ENCODE peak calls at places on chromosome 4, in four cellular contexts. K is D341Med, V is mammary epithelial cell, J is posterior vena cava. Z is an unnamed sample.
A peak's percentile ranks its signal among the peaks of the same experiment; 100 is the strongest.

GRCh38 chr4:21991537-21991936 is 43.0 kb upstream of the KCNIP4 start:
- DNase-seq in K (no peak), V (no peak), J (no peak), Z (no peak)

GRCh38 chr4:98657531-98658286 is 702 bp downstream of the TSPAN5 start:
- DNase-seq in K (peak; percentile 77), V (peak; percentile 81), J (no peak), Z (peak; percentile 73)

GRCh38 chr4:139643042-139643895 is 22.4 kb upstream of the MGST2 start:
- DNase-seq in J (no peak), V (no peak), K (no peak), Z (no peak)

GRCh38 chr4:172173206-172173605 is 360.0 kb downstream of the GALNTL6 start:
- DNase-seq in K (no peak), J (no peak), V (no peak), Z (peak; percentile 6)

GRCh38 chr4:113462286-113462685 is 299.3 kb downstream of the CAMK2D start:
- DNase-seq in J (no peak), K (no peak), V (no peak), Z (no peak)

GRCh38 chr4:88818650-88819470 is 121.2 kb upstream of the NAP1L5 start:
- DNase-seq in K (peak; percentile 61), V (peak; percentile 52), J (no peak), Z (peak; percentile 8)

GRCh38 chr4:128349921-128350320 is 62.3 kb upstream of the PGRMC2 start:
- DNase-seq in J (no peak), V (no peak), K (no peak), Z (no peak)

GRCh38 chr4:169810325-169811323 is 52.9 kb upstream of the HPF1 start:
- DNase-seq in K (peak; percentile 69), V (peak; percentile 55), J (no peak), Z (peak; percentile 56)

GRCh38 chr4:28357985-28358384 is 1497.3 kb downstream of the STIM2 start:
- DNase-seq in V (peak; percentile 26), J (no peak), K (peak; percentile 45), Z (peak; percentile 1)

GRCh38 chr4:4560136-4560535 is 18.3 kb upstream of the STX18 start:
- DNase-seq in V (no peak), J (no peak), K (no peak), Z (no peak)

GRCh38 chr4:1365271-1366178 is 18.5 kb downstream of the UVSSA start:
- DNase-seq in J (peak; percentile 68), V (peak; percentile 75), K (no peak), Z (peak; percentile 91)

GRCh38 chr4:44544158-44544557 is 95.5 kb upstream of the KCTD8 start:
- DNase-seq in V (peak; percentile 42), K (no peak), J (no peak), Z (no peak)

GRCh38 chr4:38856524-38857337 is at the start of gene TLR6:
- DNase-seq in J (no peak), V (peak; percentile 78), K (no peak), Z (peak; percentile 50)

GRCh38 chr4:88212253-88212561 is 53.8 kb upstream of the ABCG2 start:
- DNase-seq in V (no peak), K (no peak), J (no peak), Z (no peak)

GRCh38 chr4:83716874-83717273 is 181.0 kb downstream of the GPAT3 start:
- DNase-seq in K (no peak), V (no peak), J (no peak), Z (no peak)

GRCh38 chr4:4780634-4781287 is 78.7 kb upstream of the MSX1 start:
- DNase-seq in V (peak; percentile 43), K (no peak), J (no peak), Z (no peak)

GRCh38 chr4:15930314-15930713 is 8.2 kb downstream of the FGFBP1 start:
- DNase-seq in K (no peak), J (no peak), V (no peak), Z (no peak)

GRCh38 chr4:108172780-108173598 is 4.3 kb upstream of the LEF1 start:
- DNase-seq in K (peak; percentile 79), V (peak; percentile 29), J (no peak), Z (peak; percentile 84)

GRCh38 chr4:26273308-26273980 is 47.4 kb upstream of the RBPJ start:
- DNase-seq in V (no peak), J (no peak), K (no peak), Z (peak; percentile 25)

GRCh38 chr4:1614854-1615595 is 69.1 kb downstream of the FAM53A start:
- DNase-seq in V (no peak), J (no peak), K (no peak), Z (no peak)